ENCODE peak calls at places on chromosomes 6 and 20, in seven cellular contexts. G, E, P, I, H, M and N are unnamed samples.

GRCh38 chr20:19907326-19908056 is 109.7 kb upstream of the NAA20 start:
- DNase-seq in G (no peak), E (no peak), P (no peak), I (no peak), H (peak), M (peak), N (peak)

GRCh38 chr6:112923940-112924587 is 576.9 kb downstream of the RFPL4B start:
- DNase-seq in G (no peak), E (no peak), P (no peak), I (no peak), H (no peak), M (no peak), N (no peak)

GRCh38 chr20:43095034-43095433 is 94.7 kb downstream of the PTPRT start:
- DNase-seq in G (no peak), E (no peak), P (no peak), I (no peak), H (no peak), M (no peak), N (no peak)

GRCh38 chr20:62220666-62221568 is 839 bp upstream of the HRH3 start:
- DNase-seq in G (no peak), E (no peak), P (no peak), I (no peak), H (no peak), M (no peak), N (no peak)

GRCh38 chr6:108755257-108756240 is 92.7 kb upstream of the ARMC2 start:
- DNase-seq in G (no peak), E (no peak), P (peak), I (peak), H (no peak), M (no peak), N (no peak)

GRCh38 chr20:37081717-37082289 is 14.0 kb downstream of the RBL1 start:
- DNase-seq in G (no peak), E (no peak), P (peak), I (peak), H (no peak), M (no peak), N (no peak)

GRCh38 chr6:138402833-138403187 is 1.2 kb upstream of the HEBP2 start:
- DNase-seq in G (no peak), E (no peak), P (no peak), I (no peak), H (no peak), M (no peak), N (no peak)

GRCh38 chr20:10312111-10312510 is 93.5 kb downstream of the SNAP25 start:
- DNase-seq in G (no peak), E (no peak), P (no peak), I (no peak), H (no peak), M (no peak), N (no peak)

GRCh38 chr20:38446441-38447209 is 11.5 kb upstream of the SNHG17 start:
- DNase-seq in G (peak), E (peak), P (peak), I (peak), H (peak), M (peak), N (peak)

GRCh38 chr6:75611011-75611701 is 9.5 kb downstream of the SENP6 start:
- DNase-seq in G (no peak), E (no peak), P (no peak), I (peak), H (no peak), M (no peak), N (no peak)

GRCh38 chr6:140956567-140957306 is 1176.0 kb upstream of the GJE1 start:
- DNase-seq in G (no peak), E (no peak), P (no peak), I (peak), H (peak), M (no peak), N (no peak)

GRCh38 chr6:136095961-136096360 is 154.2 kb downstream of the MTFR2 start:
- DNase-seq in G (no peak), E (no peak), P (no peak), I (peak), H (no peak), M (peak), N (no peak)

GRCh38 chr6:134979142-134979541 is 29.2 kb upstream of the ALDH8A1 start:
- DNase-seq in G (no peak), E (no peak), P (no peak), I (no peak), H (no peak), M (no peak), N (no peak)

GRCh38 chr20:25484224-25484846 is 76.9 kb downstream of the GINS1 start:
- DNase-seq in G (no peak), E (no peak), P (no peak), I (no peak), H (no peak), M (no peak), N (no peak)

GRCh38 chr6:163259689-163260088 is 154.8 kb upstream of the QKI start:
- DNase-seq in G (no peak), E (no peak), P (no peak), I (no peak), H (no peak), M (no peak), N (no peak)

GRCh38 chr6:164113637-164114036 is 699.1 kb downstream of the QKI start:
- DNase-seq in G (no peak), E (no peak), P (no peak), I (no peak), H (no peak), M (no peak), N (no peak)

GRCh38 chr6:44041461-44042260 is 85.6 kb downstream of the MRPL14 start:
- DNase-seq in G (no peak), E (no peak), P (peak), I (peak), H (peak), M (peak), N (peak)

GRCh38 chr6:127515794-127516675 is 3.1 kb downstream of the MTCL3 start:
- DNase-seq in G (peak), E (no peak), P (peak), I (peak), H (peak), M (peak), N (peak)

GRCh38 chr20:43583982-43584432 is 6.7 kb upstream of the IFT52 start:
- DNase-seq in G (no peak), E (no peak), P (peak), I (peak), H (peak), M (peak), N (peak)

GRCh38 chr6:42099340-42100028 is 42.9 kb downstream of the C6orf132 start:
- DNase-seq in G (no peak), E (no peak), P (no peak), I (peak), H (peak), M (no peak), N (peak)

GRCh38 chr6:4313044-4313686 is 177.8 kb upstream of the ECI2 start:
- DNase-seq in G (no peak), E (no peak), P (no peak), I (peak), H (peak), M (no peak), N (peak)